ENCODE peak calls at places on chromosomes 1 and 21, in eight cellular contexts. H is MM.1S; E is endothelial cell of umbilical vein; O is body of pancreas; Z is sigmoid colon; W is right atrium auricular region; S is CD8-positive, alpha-beta memory T cell; L is adipocyte. T is an unnamed sample.
A peak's percentile ranks its signal among the peaks of the same experiment; 100 is the strongest.

GRCh38 chr21:42127164-42128125 is 56.3 kb downstream of the UMODL1 start:
- DNase-seq in H (no peak), O (no peak), W (no peak), S (no peak), Z (no peak), L (no peak), E (no peak), T (no peak)

GRCh38 chr1:219379691-219380090 is 206.0 kb downstream of the LYPLAL1 start:
- DNase-seq in E (no peak), L (no peak), Z (no peak), S (no peak), W (no peak), O (no peak), H (no peak), T (no peak)

GRCh38 chr1:8687053-8687452 is 130.4 kb downstream of the RERE start:
- DNase-seq in Z (no peak), H (no peak), E (peak; percentile 95), S (no peak), O (peak; percentile 32), W (no peak), L (no peak), T (no peak)

GRCh38 chr1:244022301-244022700 is 28.8 kb upstream of the ZBTB18 start:
- DNase-seq in L (peak; percentile 90), O (no peak), Z (no peak), S (no peak), W (no peak), H (no peak), E (no peak), T (no peak)

GRCh38 chr1:79811173-79811572 is 804.6 kb upstream of the ADGRL4 start:
- DNase-seq in O (no peak), L (peak; percentile 25), H (no peak), S (no peak), W (no peak), Z (no peak), E (peak; percentile 89), T (no peak)

GRCh38 chr1:14994841-14995437 is 158.6 kb upstream of the TMEM51 start:
- DNase-seq in S (no peak), H (no peak), O (peak; percentile 78), E (no peak), L (no peak), Z (no peak), W (no peak), T (no peak)

GRCh38 chr21:42027085-42027803 is 17.1 kb upstream of the ZBTB21 start:
- DNase-seq in E (no peak), L (no peak), H (no peak), O (no peak), Z (peak; percentile 20), W (no peak), S (no peak), T (no peak)

GRCh38 chr21:41653944-41654625 is 112.8 kb downstream of the RIPK4 start:
- DNase-seq in L (peak; percentile 76), S (no peak), W (no peak), O (no peak), Z (no peak), E (no peak), H (no peak), T (no peak)

GRCh38 chr1:115210302-115210711 is 121.0 kb upstream of the TSPAN2 start:
- DNase-seq in E (no peak), S (no peak), H (no peak), L (peak; percentile 38), Z (no peak), O (no peak), W (no peak), T (no peak)

GRCh38 chr21:28944296-28944695 is 48.4 kb downstream of the LTN1 start:
- DNase-seq in S (no peak), W (no peak), Z (no peak), L (peak; percentile 42), H (no peak), E (peak; percentile 73), O (no peak), T (no peak)

GRCh38 chr1:54542962-54543539 is 5.0 kb upstream of the ACOT11 start:
- DNase-seq in Z (no peak), E (peak; percentile 11), W (no peak), H (no peak), L (peak; percentile 4), O (no peak), S (no peak), T (no peak)

DNA sequence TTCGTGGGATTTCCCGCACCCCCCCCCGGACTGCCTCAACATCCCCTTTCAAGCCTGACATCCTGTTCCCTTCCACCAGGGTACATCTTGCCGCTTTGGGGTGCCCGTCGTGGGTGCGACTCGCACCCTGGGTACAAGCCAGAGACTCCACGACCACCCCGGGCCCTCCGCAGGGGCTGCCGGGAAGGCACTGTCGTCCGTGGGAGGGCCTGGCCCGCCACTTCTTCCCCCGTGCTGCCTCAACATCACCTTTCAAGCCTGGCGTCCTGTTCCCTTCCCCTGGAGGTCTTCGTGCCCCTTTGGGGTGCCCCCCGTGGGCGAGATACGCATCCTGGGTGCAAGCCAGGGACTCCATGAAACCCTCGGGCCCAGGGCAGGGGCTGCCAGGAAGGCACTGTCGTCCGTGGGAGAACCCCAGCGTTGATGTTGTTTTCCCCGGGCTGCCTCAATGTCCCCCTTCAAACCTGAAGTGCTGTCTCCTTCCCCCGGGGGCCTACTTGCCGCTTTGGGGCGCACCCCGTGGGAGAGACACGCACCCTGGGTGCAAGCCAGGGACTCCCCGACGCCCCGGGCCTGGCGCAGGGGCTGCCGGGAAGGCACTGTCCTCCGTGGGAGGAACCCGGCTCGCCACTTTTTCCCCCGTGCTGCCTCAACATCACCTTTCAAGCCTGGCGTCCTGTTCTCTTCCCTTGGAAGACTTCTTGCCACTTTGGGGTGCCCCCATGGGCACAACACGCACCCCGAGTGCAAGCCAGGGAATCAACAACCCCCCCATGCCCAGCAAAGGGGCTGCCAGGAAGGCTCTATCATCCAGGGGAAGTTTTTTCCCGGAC is 138.6 kb downstream of the LIPI start:
- DNase-seq in O (no peak), H (no peak), S (no peak), E (no peak), Z (no peak), L (no peak), W (peak; percentile 38), T (no peak)
- H3K9me3 ChIP-seq in O (no peaks in the 10 kb centered on the region), H (no peaks in the 10 kb centered on the region), S (no peaks in the 10 kb centered on the region), E (peaks cover 3% of the 10 kb centered on the region), Z (no peaks in the 10 kb centered on the region), L (no peaks in the 10 kb centered on the region), W (no peaks in the 10 kb centered on the region), T (no peaks in the 10 kb centered on the region)

GRCh38 chr1:217014066-217014465 is 290.8 kb upstream of the ESRRG start:
- DNase-seq in L (no peak), Z (no peak), O (no peak), H (no peak), E (no peak), S (no peak), W (no peak), T (no peak)

GRCh38 chr1:217011097-217011496 is 287.9 kb upstream of the ESRRG start:
- DNase-seq in H (no peak), S (no peak), O (no peak), Z (no peak), E (no peak), W (no peak), L (no peak), T (no peak)

GRCh38 chr1:217009376-217009775 is 286.1 kb upstream of the ESRRG start:
- DNase-seq in L (no peak), Z (no peak), O (no peak), S (no peak), W (no peak), H (no peak), E (no peak), T (no peak)

GRCh38 chr1:217004776-217005436 is 281.7 kb upstream of the ESRRG start:
- DNase-seq in L (no peak), Z (no peak), W (no peak), S (no peak), E (no peak), O (no peak), H (no peak), T (no peak)

GRCh38 chr1:217010253-217010652 is 287.0 kb upstream of the ESRRG start:
- DNase-seq in L (no peak), Z (no peak), O (no peak), E (no peak), S (no peak), H (no peak), W (no peak), T (no peak)
- H3K9me3 ChIP-seq in L (no peaks in the 10 kb centered on the region), Z (no peaks in the 10 kb centered on the region), O (no peaks in the 10 kb centered on the region), E (no peaks in the 10 kb centered on the region), S (no peaks in the 10 kb centered on the region), H (no peaks in the 10 kb centered on the region), W (no peaks in the 10 kb centered on the region), T (no peaks in the 10 kb centered on the region)

GRCh38 chr1:3348196-3348865 is 106.1 kb upstream of the ARHGEF16 start:
- DNase-seq in O (no peak), W (no peak), E (no peak), Z (no peak), L (no peak), H (no peak), S (no peak), T (no peak)

GRCh38 chr1:3347257-3348020 is 107.0 kb upstream of the ARHGEF16 start:
- DNase-seq in S (no peak), Z (no peak), W (no peak), O (no peak), E (no peak), L (no peak), H (no peak), T (no peak)

GRCh38 chr1:3345792-3346191 is 108.7 kb upstream of the ARHGEF16 start:
- DNase-seq in Z (peak; percentile 75), O (no peak), L (no peak), W (no peak), E (no peak), H (no peak), S (no peak), T (no peak)

GRCh38 chr1:3344395-3344794 is 110.1 kb upstream of the ARHGEF16 start:
- DNase-seq in Z (no peak), S (no peak), O (no peak), W (no peak), E (no peak), H (no peak), L (no peak), T (no peak)

GRCh38 chr1:3346478-3346877 is 108.0 kb upstream of the ARHGEF16 start:
- DNase-seq in H (no peak), L (no peak), O (no peak), S (no peak), Z (no peak), W (no peak), E (no peak), T (no peak)
- H3K9me3 ChIP-seq in H (no peaks in the 10 kb centered on the region), L (peaks cover 27% of the 10 kb centered on the region), O (no peaks in the 10 kb centered on the region), S (no peaks in the 10 kb centered on the region), Z (no peaks in the 10 kb centered on the region), W (no peaks in the 10 kb centered on the region), E (no peaks in the 10 kb centered on the region), T (peaks cover 2% of the 10 kb centered on the region)

DNA sequence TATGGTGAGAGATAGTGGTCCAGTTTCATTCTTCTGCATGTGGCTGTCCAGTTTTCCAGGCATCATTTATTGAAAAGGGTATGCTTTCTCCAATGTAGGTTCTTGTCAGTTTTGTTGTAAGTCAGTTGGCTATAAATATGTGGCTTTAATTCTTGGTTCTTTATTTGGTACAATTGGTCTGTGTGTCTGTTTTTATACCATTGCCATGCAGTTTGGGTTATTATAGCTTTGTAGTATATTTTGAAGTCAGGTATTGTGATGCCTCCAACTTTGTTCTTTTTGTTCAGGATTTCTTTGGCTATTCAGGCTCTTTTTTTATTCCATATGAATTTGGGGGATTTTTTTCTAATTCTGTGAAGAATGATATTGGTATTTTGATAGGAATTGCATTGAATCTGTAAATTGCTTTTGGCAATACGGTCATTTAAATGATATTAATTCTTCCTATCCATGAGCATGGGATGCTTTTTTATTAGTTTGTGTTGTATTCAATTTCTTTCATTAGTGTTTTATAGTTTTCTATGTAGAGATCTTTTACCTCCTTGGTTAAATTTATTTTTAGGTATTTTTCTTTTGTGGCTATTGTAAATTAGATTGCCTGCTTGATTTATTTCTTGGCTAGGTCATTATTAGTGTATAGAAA is 3.3 kb downstream of the DNAH14 start:
- DNase-seq in E (no peak), L (no peak), H (no peak), Z (no peak), W (no peak), S (no peak), O (no peak), T (no peak)
- H3K9me3 ChIP-seq in E (peaks cover 6% of the 10 kb centered on the region), L (peaks cover 51% of the 10 kb centered on the region), H (no peaks in the 10 kb centered on the region), Z (no peaks in the 10 kb centered on the region), W (peaks cover 5% of the 10 kb centered on the region), S (peaks cover 10% of the 10 kb centered on the region), O (no peaks in the 10 kb centered on the region), T (peaks cover 6% of the 10 kb centered on the region)

T was measured in T-helper 17 cell.